ENCODE peak calls at places on chromosome 3, in eight cellular contexts. F, D, S, G, V, I, N and U are unnamed samples.

GRCh38 chr3:97896547-97896946 is 74.7 kb downstream of the CRYBG3 start:
- DNase-seq in F (no peak), D (no peak), S (no peak), G (no peak), V (no peak), I (no peak), N (no peak), U (no peak)

GRCh38 chr3:140914384-140914945 is 27.2 kb upstream of the SLC25A36 start:
- DNase-seq in F (no peak), D (no peak), S (no peak), G (no peak), V (no peak), I (no peak), N (no peak), U (no peak)

GRCh38 chr3:169041677-169042171 is 621.8 kb downstream of the MECOM start:
- DNase-seq in F (no peak), D (peak), S (no peak), G (peak), V (peak), I (no peak), N (no peak), U (no peak)

GRCh38 chr3:141578197-141578596 is 91.4 kb downstream of the RASA2 start:
- DNase-seq in F (no peak), D (no peak), S (no peak), G (no peak), V (no peak), I (no peak), N (no peak), U (no peak)

GRCh38 chr3:86228106-86228505 is 762.8 kb downstream of the VGLL3 start:
- DNase-seq in F (no peak), D (no peak), S (no peak), G (no peak), V (no peak), I (no peak), N (no peak), U (no peak)

GRCh38 chr3:113287111-113287817 is 75.9 kb downstream of the BOC start:
- DNase-seq in F (no peak), D (peak), S (peak), G (peak), V (peak), I (no peak), N (no peak), U (no peak)

GRCh38 chr3:60289356-60289935 is 961.8 kb downstream of the FHIT start:
- DNase-seq in F (no peak), D (no peak), S (no peak), G (no peak), V (no peak), I (no peak), N (no peak), U (no peak)

GRCh38 chr3:29408676-29409075 is 127.8 kb downstream of the RBMS3 start:
- DNase-seq in F (no peak), D (no peak), S (no peak), G (no peak), V (no peak), I (no peak), N (no peak), U (no peak)

GRCh38 chr3:120793601-120794000 is 51.1 kb downstream of the GTF2E1 start:
- DNase-seq in F (no peak), D (peak), S (no peak), G (no peak), V (no peak), I (no peak), N (no peak), U (no peak)

GRCh38 chr3:109005443-109005842 is 51.8 kb upstream of the GUCA1C start:
- DNase-seq in F (no peak), D (no peak), S (no peak), G (no peak), V (no peak), I (no peak), N (no peak), U (no peak)

GRCh38 chr3:140994316-140994715 is 52.7 kb downstream of the SLC25A36 start:
- DNase-seq in F (no peak), D (no peak), S (no peak), G (no peak), V (no peak), I (no peak), N (no peak), U (no peak)

GRCh38 chr3:13009132-13009945 is 63.9 kb downstream of the IQSEC1 start:
- DNase-seq in F (peak), D (peak), S (no peak), G (peak), V (no peak), I (peak), N (peak), U (peak)

GRCh38 chr3:169581633-169582032 is 81.9 kb downstream of the MECOM start:
- DNase-seq in F (no peak), D (peak), S (no peak), G (no peak), V (no peak), I (no peak), N (no peak), U (no peak)

GRCh38 chr3:72567976-72568560 is 280.2 kb downstream of the SHQ1 start:
- DNase-seq in F (no peak), D (no peak), S (no peak), G (no peak), V (no peak), I (peak), N (no peak), U (no peak)

GRCh38 chr3:188104050-188104449 is 49.9 kb upstream of the LPP start:
- DNase-seq in F (no peak), D (no peak), S (no peak), G (no peak), V (no peak), I (no peak), N (no peak), U (no peak)

GRCh38 chr3:53288214-53288613 is 32.4 kb upstream of the TKT start:
- DNase-seq in F (no peak), D (no peak), S (no peak), G (no peak), V (no peak), I (no peak), N (no peak), U (no peak)

GRCh38 chr3:148223266-148223665 is 474.4 kb upstream of the AGTR1 start:
- DNase-seq in F (no peak), D (no peak), S (no peak), G (no peak), V (no peak), I (no peak), N (no peak), U (no peak)

GRCh38 chr3:58608648-58609047 is 31.5 kb upstream of the FAM107A start:
- DNase-seq in F (no peak), D (no peak), S (no peak), G (no peak), V (no peak), I (no peak), N (no peak), U (no peak)

GRCh38 chr3:122003112-122003511 is 18.9 kb downstream of the ILDR1 start:
- DNase-seq in F (peak), D (no peak), S (no peak), G (no peak), V (no peak), I (no peak), N (no peak), U (no peak)

GRCh38 chr3:177569823-177570657 is 372.8 kb upstream of the TBL1XR1 start:
- DNase-seq in F (no peak), D (no peak), S (no peak), G (no peak), V (no peak), I (no peak), N (no peak), U (no peak)

GRCh38 chr3:147758786-147759185 is 349.6 kb downstream of the ZIC1 start:
- DNase-seq in F (no peak), D (no peak), S (no peak), G (no peak), V (no peak), I (no peak), N (no peak), U (no peak)

GRCh38 chr3:123633530-123633929 is 48.7 kb upstream of the HACD2 start:
- DNase-seq in F (no peak), D (no peak), S (no peak), G (no peak), V (no peak), I (no peak), N (no peak), U (no peak)

GRCh38 chr3:118990818-118991560 is 43.7 kb downstream of the IGSF11 start:
- DNase-seq in F (no peak), D (no peak), S (no peak), G (no peak), V (no peak), I (no peak), N (no peak), U (no peak)

GRCh38 chr3:149224736-149225594 is 3.3 kb upstream of the CP start:
- DNase-seq in F (no peak), D (peak), S (peak), G (peak), V (peak), I (no peak), N (no peak), U (peak)

GRCh38 chr3:63864008-63864871 is 573 bp downstream of the ATXN7 start:
- DNase-seq in F (peak), D (peak), S (peak), G (peak), V (peak), I (peak), N (peak), U (peak)

GRCh38 chr3:171018151-171018935 is 8.2 kb downstream of the SLC2A2 start:
- DNase-seq in F (no peak), D (no peak), S (no peak), G (peak), V (no peak), I (no peak), N (no peak), U (no peak)

GRCh38 chr3:19652336-19652735 is 281.7 kb downstream of the EFHB start:
- DNase-seq in F (no peak), D (no peak), S (no peak), G (no peak), V (no peak), I (no peak), N (no peak), U (no peak)

GRCh38 chr3:123489400-123490004 is 40.6 kb upstream of the ADCY5 start:
- DNase-seq in F (peak), D (peak), S (peak), G (peak), V (peak), I (peak), N (peak), U (peak)

GRCh38 chr3:60192297-60193114 is 1058.7 kb downstream of the FHIT start:
- DNase-seq in F (no peak), D (no peak), S (no peak), G (peak), V (no peak), I (no peak), N (no peak), U (no peak)

GRCh38 chr3:11212784-11213183 is 58.5 kb downstream of the HRH1 start:
- DNase-seq in F (no peak), D (peak), S (no peak), G (no peak), V (no peak), I (no peak), N (no peak), U (no peak)

GRCh38 chr3:110138966-110139555 is 801.7 kb upstream of the DPPA4 start:
- DNase-seq in F (no peak), D (no peak), S (no peak), G (no peak), V (no peak), I (no peak), N (no peak), U (no peak)

GRCh38 chr3:54733079-54733478 is 194.8 kb downstream of the LRTM1 start:
- DNase-seq in F (no peak), D (no peak), S (no peak), G (no peak), V (no peak), I (no peak), N (no peak), U (no peak)

GRCh38 chr3:14424711-14425573 is 22.5 kb downstream of the SLC6A6 start:
- DNase-seq in F (peak), D (no peak), S (no peak), G (peak), V (no peak), I (peak), N (no peak), U (no peak)

GRCh38 chr3:188900421-188900941 is 271.3 kb upstream of the TPRG1 start:
- DNase-seq in F (no peak), D (peak), S (peak), G (no peak), V (peak), I (no peak), N (no peak), U (no peak)

GRCh38 chr3:185823280-185824044 is 1.4 kb downstream of the IGF2BP2 start:
- DNase-seq in F (peak), D (peak), S (peak), G (peak), V (no peak), I (peak), N (peak), U (peak)

GRCh38 chr3:185825639-185826481 is 1.0 kb upstream of the IGF2BP2 start:
- DNase-seq in F (peak), D (peak), S (peak), G (peak), V (peak), I (peak), N (no peak), U (peak)

GRCh38 chr3:185824051-185824466 is 783 bp downstream of the IGF2BP2 start:
- DNase-seq in F (peak), D (peak), S (peak), G (peak), V (no peak), I (peak), N (peak), U (peak)

GRCh38 chr3:185825379-185825638 is 467 bp upstream of the IGF2BP2 start:
- DNase-seq in F (no peak), D (no peak), S (no peak), G (no peak), V (no peak), I (no peak), N (peak), U (no peak)

GRCh38 chr3:185824467-185825378 is at the start of gene IGF2BP2:
- DNase-seq in F (peak), D (peak), S (peak), G (peak), V (peak), I (peak), N (peak), U (peak)
- TF ChIP-seq POLR2A in F (peak), D (peak), S (peak), G (peak), V (peak), I (peak), N (no peak), U (no peak)

GRCh38 chr3:159765860-159766294 is 222.8 kb upstream of the IL12A start:
- DNase-seq in F (no peak), D (no peak), S (no peak), G (no peak), V (no peak), I (no peak), N (no peak), U (no peak)

GRCh38 chr3:159765025-159765859 is 223.4 kb upstream of the IL12A start:
- DNase-seq in F (peak), D (peak), S (peak), G (no peak), V (peak), I (peak), N (no peak), U (peak)

GRCh38 chr3:159763466-159764210 is 225.0 kb upstream of the IL12A start:
- DNase-seq in F (peak), D (peak), S (peak), G (peak), V (peak), I (peak), N (peak), U (peak)

GRCh38 chr3:159762981-159763465 is 225.6 kb upstream of the IL12A start:
- DNase-seq in F (peak), D (peak), S (peak), G (peak), V (peak), I (peak), N (peak), U (peak)

DNA sequence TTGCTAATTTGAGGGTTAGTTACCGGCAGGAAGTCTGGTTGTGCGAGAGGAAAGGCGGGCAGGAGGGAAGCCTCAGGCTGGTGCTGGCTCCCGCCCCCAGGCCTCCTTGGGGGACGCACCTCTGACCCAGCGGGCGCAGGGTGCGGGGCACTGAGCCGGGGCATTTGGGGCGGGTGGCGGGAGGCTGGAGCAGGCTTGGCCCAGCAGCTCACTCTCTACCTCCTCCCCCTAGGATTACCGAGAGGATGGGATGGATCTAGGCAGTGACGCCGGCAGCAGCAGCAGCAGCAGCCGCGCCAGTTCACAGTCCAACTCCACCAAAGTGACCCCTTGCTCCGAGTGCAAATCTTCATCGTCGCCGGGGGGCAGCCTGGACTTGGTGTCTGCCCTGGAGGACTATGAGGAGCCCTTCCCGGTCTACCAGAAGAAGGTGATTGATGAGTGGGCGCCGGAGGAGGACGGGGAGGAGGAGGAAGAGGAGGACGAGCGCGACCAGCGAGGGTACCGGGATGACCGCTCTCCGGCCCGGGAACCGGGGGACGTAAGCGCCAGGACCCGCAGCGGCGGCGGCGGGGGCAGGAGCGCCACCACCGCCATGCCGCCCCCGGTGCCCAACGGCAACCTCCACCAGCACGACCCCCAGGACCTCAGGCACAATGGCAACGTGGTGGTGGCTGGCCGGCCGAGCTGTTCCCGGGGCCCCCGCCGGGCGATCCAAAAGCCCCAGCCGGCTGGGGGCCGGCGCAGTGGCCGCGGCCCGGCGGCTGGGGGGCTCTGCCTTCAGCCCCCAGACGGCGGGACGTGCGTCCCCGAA is 224.2 kb upstream of the IL12A start:
- DNase-seq in F (peak), D (no peak), S (peak), G (peak), V (peak), I (peak), N (peak), U (peak)
- TF ChIP-seq POLR2A in F (no peak), D (peak), S (peak), G (no peak), V (peak), I (peak), N (no peak), U (no peak)

DNA sequence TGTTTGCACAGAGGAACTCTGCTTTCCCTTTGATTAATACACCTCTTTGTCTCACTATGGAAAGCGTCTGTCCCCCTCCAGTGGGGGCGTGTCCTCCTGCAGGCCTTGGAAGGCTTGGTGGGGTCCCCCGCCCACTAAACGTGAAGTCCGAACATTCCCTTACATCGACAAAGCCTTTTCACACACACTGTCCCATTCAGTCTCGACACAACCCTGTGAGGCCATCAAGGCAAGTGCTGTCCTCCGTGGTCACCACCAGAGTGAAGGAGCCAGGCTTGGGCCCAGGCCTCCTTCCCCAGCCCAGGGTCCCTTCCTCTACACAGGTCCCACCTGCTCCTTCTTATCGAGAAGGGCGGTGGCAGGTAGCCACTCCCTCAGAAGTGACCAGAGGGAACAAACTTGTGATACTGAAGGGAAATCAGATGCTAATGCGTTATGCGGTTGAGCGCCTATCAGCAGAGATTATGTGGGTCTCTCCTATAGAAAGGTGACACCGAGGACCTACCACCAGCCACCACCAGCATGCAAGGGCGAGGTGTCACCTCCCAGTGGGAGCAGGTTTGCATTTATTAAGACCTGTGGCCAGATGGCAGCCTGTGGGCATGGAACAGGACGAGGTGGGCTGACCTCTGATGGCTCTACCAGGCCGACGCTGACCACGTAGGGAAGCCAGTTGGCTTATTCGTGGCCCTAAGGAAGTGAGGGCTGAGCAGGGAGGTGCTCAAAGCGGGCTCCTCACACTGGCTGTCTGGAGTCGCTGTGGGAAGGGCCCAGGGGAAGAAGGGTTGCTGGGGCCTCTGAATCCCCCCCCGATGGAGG is 6.6 kb downstream of the NRROS start:
- DNase-seq in F (no peak), D (no peak), S (no peak), G (no peak), V (no peak), I (no peak), N (no peak), U (no peak)
- TF ChIP-seq POLR2A in F (no peak), D (no peak), S (no peak), G (no peak), V (no peak), I (no peak), N (no peak), U (no peak)

GRCh38 chr3:40524571-40525285 is at the start of gene ZNF621:
- DNase-seq in F (peak), D (peak), S (peak), G (peak), V (peak), I (peak), N (peak), U (peak)
- TF ChIP-seq POLR2A in F (peak), D (peak), S (peak), G (peak), V (peak), I (peak), N (peak), U (peak)

GRCh38 chr3:197736491-197737318 is at the start of gene RUBCN:
- DNase-seq in F (peak), D (peak), S (peak), G (peak), V (peak), I (peak), N (peak), U (peak)
- TF ChIP-seq POLR2A in F (peak), D (peak), S (peak), G (peak), V (peak), I (peak), N (peak), U (peak)

DNA sequence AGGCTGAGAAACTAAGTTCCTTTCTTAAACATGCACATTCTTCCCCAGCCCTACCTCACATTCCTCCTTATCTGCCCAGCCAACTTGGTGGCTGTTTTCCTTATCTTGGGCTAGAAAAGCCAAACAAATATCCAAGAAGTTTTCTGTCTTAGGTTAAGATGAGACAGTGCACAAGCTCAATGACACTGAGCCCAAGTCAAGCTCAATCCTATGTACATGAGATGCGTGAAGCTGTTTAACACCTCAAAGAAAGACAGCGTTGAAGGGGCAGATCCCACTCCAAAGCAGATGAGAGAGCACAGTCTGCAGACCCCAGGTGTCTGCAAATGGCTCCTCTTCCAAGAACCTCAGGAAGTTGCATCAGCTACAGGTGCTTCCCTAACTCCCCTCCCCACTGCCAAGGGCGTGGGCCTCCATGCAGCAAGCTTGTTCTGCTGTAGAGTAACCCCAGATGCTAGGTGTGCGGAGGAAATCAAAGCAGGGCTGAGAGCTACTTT is 16.6 kb downstream of the LRRC2 start:
- DNase-seq in F (no peak), D (no peak), S (no peak), G (peak), V (no peak), I (no peak), N (no peak), U (no peak)
- TF ChIP-seq POLR2A in F (no peak), D (no peak), S (no peak), G (no peak), V (no peak), I (no peak), N (no peak), U (no peak)

GRCh38 chr3:99396651-99397050 is 241.7 kb upstream of the COL8A1 start:
- DNase-seq in F (no peak), D (no peak), S (no peak), G (no peak), V (no peak), I (no peak), N (no peak), U (no peak)
- TF ChIP-seq POLR2A in F (no peak), D (no peak), S (no peak), G (no peak), V (no peak), I (no peak), N (no peak), U (no peak)

GRCh38 chr3:186360779-186361178 is 1.3 kb downstream of the DGKG start:
- DNase-seq in F (no peak), D (no peak), S (no peak), G (no peak), V (no peak), I (no peak), N (no peak), U (no peak)
- TF ChIP-seq POLR2A in F (no peak), D (no peak), S (no peak), G (no peak), V (no peak), I (no peak), N (no peak), U (no peak)